ENCODE peak calls at places on chromosome 7, in ten cellular contexts. C is GM23248; M is GM12891; O is tibial nerve; I is dermis blood vessel endothelial cell; D is stimulated activated CD8-positive, alpha-beta memory T cell treated with anti-CD3 and anti-CD28 coated beads, Interleukin-7, amount 100 ng/mL, for 1 hour; S is astrocyte of the spinal cord; J is NCI-H1092; B is aorta; T is EH. L is an unnamed sample.

GRCh38 chr7:51249991-51250390 is 66.6 kb downstream of the COBL start:
- DNase-seq in M (no peak), I (no peak), D (no peak), J (no peak), T (no peak), B (no peak), C (no peak), S (no peak), O (no peak), L (no peak)

GRCh38 chr7:111765936-111766643 is 203.8 kb upstream of the IMMP2L start:
- DNase-seq in J (no peak), O (no peak), B (no peak), T (no peak), S (peak; percentile 76), M (no peak), C (no peak), I (peak; percentile 11), D (no peak), L (peak; percentile 69)

GRCh38 chr7:72337822-72338167 is 74.3 kb downstream of the CALN1 start:
- DNase-seq in O (no peak), J (no peak), D (no peak), M (no peak), C (no peak), I (no peak), S (no peak), T (no peak), B (no peak), L (no peak)

GRCh38 chr7:129951076-129952011 is 1.4 kb downstream of the UBE2H start:
- DNase-seq in M (no peak), T (peak; percentile 26), O (no peak), I (peak; percentile 47), B (peak; percentile 33), C (peak; percentile 42), D (no peak), S (peak; percentile 26), J (no peak), L (peak; percentile 37)

GRCh38 chr7:137316643-137317042 is 26.9 kb downstream of the PTN start:
- DNase-seq in C (no peak), D (no peak), I (no peak), J (peak; percentile 18), S (no peak), M (no peak), O (no peak), T (no peak), B (no peak), L (no peak)

GRCh38 chr7:157337316-157338149 is 729 bp downstream of the DNAJB6 start:
- DNase-seq in D (peak; percentile 14), M (peak; percentile 70), S (peak; percentile 55), O (peak; percentile 28), B (peak; percentile 89), J (peak; percentile 6), T (peak; percentile 66), C (peak; percentile 88), I (peak; percentile 67), L (peak; percentile 65)

GRCh38 chr7:30330134-30331111 is 46.0 kb downstream of the ZNRF2 start:
- DNase-seq in C (no peak), T (no peak), S (no peak), J (no peak), B (no peak), D (no peak), O (no peak), I (no peak), M (no peak), L (no peak)

GRCh38 chr7:21089653-21090052 is 303.0 kb upstream of the SP8 start:
- DNase-seq in B (no peak), S (no peak), O (no peak), J (no peak), D (no peak), I (no peak), C (no peak), T (no peak), M (no peak), L (no peak)

GRCh38 chr7:497346-497745 is 22.3 kb downstream of the PDGFA start:
- DNase-seq in O (no peak), T (no peak), J (no peak), S (no peak), I (no peak), C (no peak), D (no peak), B (peak; percentile 59), M (no peak), L (no peak)

L was measured in choroid plexus epithelial cell.